ENCODE peak calls at places on chromosomes 13 and 19, in ten cellular contexts. O is heart right ventricle, X is A673, M is pancreas, J is aorta, K is IMR-90, F is mammary epithelial cell, D is colonic mucosa, W is left lung, B is tibial artery. G is an unnamed sample. For H3K36me3, the result is how much of the 10 kb centered on the place peaks cover.

GRCh38 chr13:44411841-44412240 is 38.2 kb downstream of the SERP2 start:
- DNase-seq in B (no peak), O (no peak), K (no peak), D (no peak), M (no peak), W (no peak), X (no peak), J (no peak), F (no peak), G (no peak)

GRCh38 chr13:27421101-27421881 is 3.1 kb upstream of the GTF3A start:
- DNase-seq in F (no peak), K (no peak), D (no peak), J (no peak), B (no peak), X (no peak), W (no peak), O (no peak), M (no peak), G (no peak)

GRCh38 chr13:72104656-72105180 is 237.7 kb upstream of the DACH1 start:
- DNase-seq in K (no peak), J (no peak), W (no peak), B (no peak), F (peak), X (no peak), D (no peak), M (no peak), O (no peak), G (no peak)

GRCh38 chr19:45906221-45906620 is 3.8 kb upstream of the MYPOP start:
- DNase-seq in K (peak), W (no peak), J (no peak), O (no peak), D (no peak), B (no peak), M (no peak), F (peak), X (no peak), G (no peak)

GRCh38 chr19:2224754-2225349 is 11.3 kb downstream of the PLEKHJ1 start:
- DNase-seq in D (no peak), X (no peak), B (no peak), K (no peak), W (no peak), J (no peak), O (no peak), M (no peak), F (no peak), G (no peak)

GRCh38 chr19:1566392-1567115 is 1.6 kb downstream of the MEX3D start:
- DNase-seq in F (peak), J (peak), M (peak), W (peak), K (peak), X (peak), D (peak), O (peak), B (peak), G (peak)

GRCh38 chr13:32811297-32811800 is 204.9 kb upstream of the KL start:
- DNase-seq in X (no peak), F (no peak), J (no peak), W (no peak), B (no peak), K (no peak), D (peak), O (no peak), M (no peak), G (no peak)

GRCh38 chr19:33704271-33704670 is 82.5 kb downstream of the CHST8 start:
- DNase-seq in K (no peak), J (peak), F (no peak), B (no peak), O (no peak), W (peak), M (no peak), D (no peak), X (no peak), G (no peak)

GRCh38 chr13:44974056-44974798 is 15.0 kb downstream of the NUFIP1 start:
- DNase-seq in J (no peak), D (no peak), O (no peak), K (peak), B (no peak), M (no peak), W (peak), F (peak), X (no peak), G (no peak)

GRCh38 chr19:52664461-52664860 is 26.3 kb upstream of the ZNF83 start:
- DNase-seq in W (no peak), M (no peak), X (no peak), K (no peak), O (no peak), J (no peak), D (no peak), B (no peak), F (no peak), G (no peak)

GRCh38 chr19:53868892-53869804 is 1.5 kb downstream of the MYADM start:
- DNase-seq in K (peak), F (peak), J (peak), O (peak), W (peak), B (peak), D (peak), M (peak), X (peak), G (peak)

GRCh38 chr13:80022146-80022545 is 318.8 kb downstream of the SPRY2 start:
- DNase-seq in X (no peak), O (no peak), J (no peak), D (no peak), F (no peak), W (no peak), B (no peak), K (no peak), M (no peak), G (no peak)

DNA sequence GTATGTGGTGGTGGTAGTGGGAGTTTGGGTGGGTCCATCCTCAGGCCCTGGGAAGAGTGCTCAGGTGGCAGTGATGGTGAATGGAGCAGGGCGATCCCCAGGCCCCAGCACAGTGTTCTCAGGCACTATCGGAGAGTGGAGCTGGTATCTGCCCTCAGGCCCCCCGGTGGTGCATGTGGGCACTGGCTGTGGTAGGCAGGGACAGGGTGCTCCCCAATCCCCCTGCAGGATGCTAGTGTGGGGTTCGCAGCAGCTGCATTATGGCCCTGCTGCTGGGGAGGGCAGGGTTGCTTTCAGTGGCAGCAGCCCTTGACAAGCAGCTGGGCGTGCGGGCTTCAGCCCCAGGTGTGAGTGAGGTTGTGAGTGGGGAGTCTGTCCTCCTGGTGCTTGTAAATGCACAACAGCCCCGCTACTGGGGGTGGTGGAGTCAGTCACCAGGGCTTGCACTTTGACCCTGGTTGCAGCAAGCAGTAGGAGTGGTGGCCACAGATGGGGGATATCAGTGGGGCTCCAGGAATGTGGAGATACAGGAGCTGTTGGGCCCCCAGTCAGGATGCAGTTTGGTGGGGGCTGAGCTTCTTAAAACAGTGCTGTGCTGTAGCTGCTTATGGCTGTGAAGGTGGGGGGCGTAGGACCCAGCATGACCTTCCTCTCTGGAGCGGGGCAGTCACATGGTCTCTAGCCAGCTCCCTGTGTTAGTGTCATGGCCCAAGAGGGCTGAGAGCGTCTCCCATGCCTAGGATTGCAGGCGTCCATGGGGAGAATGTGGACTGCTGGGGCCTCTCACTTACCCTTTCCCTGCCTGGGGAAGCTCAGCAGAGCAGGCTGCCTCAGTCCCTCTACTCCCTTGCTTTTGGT is 38.7 kb upstream of the ARHGEF7 start:
- DNase-seq in K (no peak), M (no peak), W (no peak), D (no peak), O (no peak), X (no peak), B (no peak), J (no peak), F (no peak), G (no peak)
- H3K36me3 ChIP-seq in K (under half), M (under half), W (under half), D (under half), O (under half), X (under half), B (under half), J (under half), F (under half), G (under half)

GRCh38 chr19:40240332-40240731 is 13.8 kb upstream of the CCNP start:
- DNase-seq in B (peak), F (no peak), W (no peak), M (no peak), D (no peak), O (no peak), J (no peak), X (no peak), K (no peak), G (no peak)
- H3K36me3 ChIP-seq in B (half or more), F (under half), W (half or more), M (half or more), D (under half), O (half or more), J (under half), X (under half), K (half or more), G (under half)

DNA sequence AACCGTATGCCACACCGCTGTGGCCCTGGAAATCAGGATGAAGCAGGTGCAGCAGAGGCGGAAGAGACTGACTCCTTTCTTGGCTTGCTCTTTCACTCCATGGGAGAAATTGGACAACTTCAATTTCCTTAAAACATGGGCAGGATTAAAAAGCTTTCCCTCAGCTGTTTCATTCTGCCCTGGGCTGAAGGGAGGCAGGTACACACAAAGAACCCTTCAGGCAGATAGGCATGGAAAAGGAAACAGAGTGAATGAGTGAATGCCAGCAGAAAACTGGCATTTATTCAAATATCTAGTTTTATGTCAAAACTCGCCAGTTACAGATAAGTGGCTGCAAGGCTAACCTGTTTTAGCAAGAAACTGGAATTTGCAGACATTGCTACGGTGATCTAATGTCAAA is 71.0 kb upstream of the SLC15A1 start:
- DNase-seq in B (no peak), O (no peak), F (no peak), X (no peak), M (no peak), D (no peak), W (no peak), K (no peak), J (no peak), G (no peak)
- H3K36me3 ChIP-seq in B (under half), O (half or more), F (under half), X (under half), M (under half), D (under half), W (half or more), K (under half), J (under half), G (under half)

DNA sequence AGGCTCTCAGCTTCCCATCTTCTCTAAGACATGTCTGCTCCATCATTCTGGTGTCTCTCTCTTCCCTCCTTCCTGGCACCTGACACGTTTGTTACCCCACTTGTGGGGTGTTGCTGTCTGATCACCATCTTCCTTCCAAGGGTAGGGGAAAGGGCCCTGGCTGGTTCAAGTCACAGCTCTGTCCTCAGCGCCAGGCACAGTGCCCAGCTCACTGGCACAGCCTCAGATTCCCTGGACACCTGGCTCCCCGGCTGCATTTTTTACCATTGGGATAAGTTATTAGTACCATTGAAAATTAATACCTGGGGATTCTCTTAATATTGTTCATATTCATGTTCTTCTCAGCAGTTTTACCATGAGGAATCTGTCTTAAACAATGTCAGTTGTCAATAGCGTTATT is 50.8 kb upstream of the LDLR start:
- DNase-seq in O (no peak), K (no peak), M (no peak), B (no peak), W (no peak), X (no peak), J (no peak), D (no peak), F (no peak), G (no peak)
- H3K36me3 ChIP-seq in O (half or more), K (half or more), M (under half), B (under half), W (half or more), X (half or more), J (under half), D (under half), F (under half), G (under half)

GRCh38 chr13:113258655-113259054 is 38.4 kb upstream of the LAMP1 start:
- DNase-seq in K (no peak), D (no peak), J (no peak), B (no peak), M (no peak), O (no peak), X (no peak), W (no peak), F (no peak), G (no peak)
- H3K36me3 ChIP-seq in K (under half), D (under half), J (under half), B (half or more), M (half or more), O (half or more), X (half or more), W (half or more), F (under half), G (half or more)

GRCh38 chr19:47796785-47797184 is 7.6 kb downstream of the TPRX1 start:
- DNase-seq in O (no peak), F (no peak), D (no peak), K (no peak), J (no peak), W (no peak), X (no peak), B (no peak), M (no peak), G (no peak)

GRCh38 chr19:47798904-47799266 is 5.5 kb downstream of the TPRX1 start:
- DNase-seq in F (no peak), D (no peak), M (no peak), X (no peak), B (no peak), J (no peak), W (no peak), O (no peak), K (no peak), G (no peak)

GRCh38 chr19:47794526-47794925 is 9.8 kb downstream of the TPRX1 start:
- DNase-seq in F (no peak), J (no peak), X (no peak), K (no peak), D (no peak), O (no peak), M (no peak), W (no peak), B (no peak), G (no peak)

GRCh38 chr19:47801270-47801669 is 3.1 kb downstream of the TPRX1 start:
- DNase-seq in M (no peak), X (no peak), D (no peak), J (no peak), K (no peak), O (no peak), F (no peak), W (no peak), B (no peak), G (no peak)

GRCh38 chr19:47797996-47798903 is 6.1 kb downstream of the TPRX1 start:
- DNase-seq in B (no peak), J (no peak), X (no peak), W (no peak), D (no peak), M (no peak), F (no peak), O (no peak), K (no peak), G (no peak)
- H3K36me3 ChIP-seq in B (under half), J (under half), X (under half), W (under half), D (under half), M (under half), F (under half), O (under half), K (under half), G (under half)

GRCh38 chr13:105184221-105184620 is 1351.2 kb downstream of the EFNB2 start:
- DNase-seq in K (no peak), W (no peak), X (no peak), F (no peak), J (no peak), O (no peak), D (no peak), M (no peak), B (no peak), G (no peak)
- H3K36me3 ChIP-seq in K (under half), W (under half), X (under half), F (under half), J (under half), O (under half), D (under half), M (under half), B (under half), G (under half)

GRCh38 chr19:28074773-28075172 is 1138.2 kb downstream of the UQCRFS1 start:
- DNase-seq in X (no peak), F (no peak), W (no peak), B (no peak), D (no peak), J (no peak), M (no peak), K (no peak), O (no peak), G (no peak)
- H3K36me3 ChIP-seq in X (under half), F (under half), W (under half), B (under half), D (under half), J (under half), M (under half), K (under half), O (under half), G (under half)

DNA sequence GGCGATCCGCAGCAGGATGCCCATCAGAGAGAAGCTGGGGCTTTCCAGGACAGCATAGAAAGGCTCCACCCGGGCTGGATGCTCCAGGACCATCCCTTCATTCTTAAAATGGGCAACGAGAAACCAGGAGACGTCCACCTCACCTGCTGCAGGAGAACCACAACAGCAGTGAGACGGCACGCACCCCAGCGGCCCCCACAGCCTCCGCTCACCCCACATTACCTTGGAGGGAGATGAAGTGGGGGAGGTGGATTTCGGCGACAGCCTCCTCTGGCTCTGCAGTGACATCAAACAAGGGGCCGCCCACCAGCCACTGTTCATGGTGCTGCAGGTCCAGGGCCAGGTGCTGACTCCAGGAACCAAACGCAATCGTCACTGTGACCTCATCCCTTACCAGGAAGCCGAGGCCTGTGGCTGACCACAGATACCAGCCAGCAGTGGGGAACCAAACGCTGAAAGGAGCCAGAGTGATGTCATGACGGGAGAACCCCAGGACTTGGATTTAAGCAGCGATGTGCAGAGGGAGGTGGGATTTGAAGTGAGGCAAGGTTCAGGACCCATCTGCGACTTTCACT is 25.1 kb downstream of the CARD8 start:
- DNase-seq in F (no peak), J (no peak), M (no peak), B (no peak), D (no peak), O (no peak), W (no peak), X (no peak), K (no peak), G (no peak)
- H3K36me3 ChIP-seq in F (under half), J (under half), M (under half), B (under half), D (under half), O (half or more), W (half or more), X (half or more), K (under half), G (under half)

DNA sequence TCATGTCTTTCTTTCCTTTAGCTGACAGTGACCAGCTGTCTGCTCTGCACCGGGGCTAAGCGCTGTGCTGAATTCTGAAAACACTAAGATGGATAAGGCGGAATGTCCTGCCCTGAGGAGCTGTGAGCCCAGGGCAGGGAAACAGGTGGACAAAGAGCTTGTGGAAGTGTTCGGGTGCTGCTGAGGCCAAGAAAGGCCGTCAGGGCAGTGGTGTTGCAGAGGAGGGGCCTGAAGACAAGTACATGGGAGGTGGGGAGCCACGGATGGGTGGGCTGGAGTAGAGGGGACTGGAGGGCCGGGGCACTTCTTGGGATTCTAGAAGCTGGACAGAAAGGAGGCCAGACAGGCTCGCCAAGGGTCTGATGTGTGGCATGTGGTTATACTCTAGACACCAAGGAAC is 66.2 kb upstream of the GPR183 start:
- DNase-seq in K (no peak), J (no peak), B (no peak), X (no peak), F (no peak), M (no peak), O (no peak), D (no peak), W (no peak), G (no peak)
- H3K36me3 ChIP-seq in K (under half), J (under half), B (under half), X (under half), F (under half), M (under half), O (half or more), D (under half), W (under half), G (under half)

G was measured in psoas muscle.